ENCODE peak calls at places on chromosomes 13 and 19, in five cellular contexts. B is cardiac muscle cell, Z is GM23338, I is cardiac fibroblast, R is Peyer's patch. V is an unnamed sample.

GRCh38 chr13:26759907-26760834 is at the start of gene GPR12:
- DNase-seq in R (no peak), I (peak; percentile 10), Z (peak; percentile 33), B (peak; percentile 27), V (no peak)

GRCh38 chr13:76383671-76384461 is 502.3 kb downstream of the KCTD12 start:
- DNase-seq in Z (no peak), R (no peak), B (peak; percentile 90), I (peak; percentile 83), V (no peak)

GRCh38 chr13:91845612-91846011 is 447.2 kb downstream of the GPC5 start:
- DNase-seq in B (no peak), Z (no peak), I (no peak), R (no peak), V (no peak)

GRCh38 chr19:49224856-49225255 is 67.3 kb downstream of the TRPM4 start:
- DNase-seq in I (peak; percentile 70), B (peak; percentile 67), R (no peak), Z (peak; percentile 91), V (peak; percentile 56)

GRCh38 chr13:19182536-19182935 is 912 bp upstream of the TUBA3C start:
- DNase-seq in Z (no peak), R (no peak), I (no peak), B (no peak), V (no peak)

GRCh38 chr13:46831588-46832194 is 34.7 kb upstream of the ESD start:
- DNase-seq in R (no peak), B (peak; percentile 71), Z (peak; percentile 71), I (peak; percentile 71), V (no peak)

GRCh38 chr19:12841094-12841493 is 2.8 kb downstream of the MAST1 start:
- DNase-seq in I (peak; percentile 52), Z (peak; percentile 100), B (peak; percentile 52), R (no peak), V (no peak)

GRCh38 chr19:18469245-18470107 is 31.5 kb upstream of the ISYNA1 start:
- DNase-seq in I (peak; percentile 81), Z (peak; percentile 89), B (peak; percentile 80), R (peak; percentile 50), V (peak; percentile 81)

GRCh38 chr19:16627194-16627927 is 643 bp downstream of the MED26 start:
- DNase-seq in R (no peak), B (no peak), I (no peak), Z (no peak), V (no peak)

GRCh38 chr13:69619651-69620050 is 488.0 kb upstream of the ATXN8OS start:
- DNase-seq in Z (no peak), I (no peak), R (no peak), B (no peak), V (no peak)

GRCh38 chr19:16369664-16370576 is 45.3 kb downstream of the KLF2 start:
- DNase-seq in R (no peak), Z (no peak), B (no peak), I (no peak), V (no peak)

GRCh38 chr13:39811051-39811450 is 155.6 kb downstream of the COG6 start:
- DNase-seq in I (no peak), R (no peak), B (no peak), Z (no peak), V (peak; percentile 22)

GRCh38 chr13:46355088-46355468 is 32.0 kb downstream of the RUBCNL start:
- DNase-seq in I (no peak), R (no peak), Z (peak; percentile 11), B (no peak), V (no peak)

GRCh38 chr19:55923556-55923955 is 8.6 kb downstream of the NLRP13 start:
- DNase-seq in Z (no peak), B (no peak), I (no peak), R (no peak), V (no peak)

GRCh38 chr19:19823916-19824315 is 2.4 kb upstream of the ZNF506 start:
- DNase-seq in Z (no peak), B (no peak), R (no peak), I (no peak), V (no peak)

GRCh38 chr13:49225358-49226042 is 5.4 kb downstream of the MLNR start:
- DNase-seq in B (peak; percentile 47), Z (no peak), I (peak; percentile 43), R (no peak), V (peak; percentile 64)

GRCh38 chr19:28075229-28075628 is 1137.7 kb downstream of the UQCRFS1 start:
- DNase-seq in I (no peak), B (no peak), Z (no peak), R (no peak), V (no peak)

GRCh38 chr13:51998723-51999471 is 12.4 kb downstream of the ATP7B start:
- DNase-seq in R (no peak), B (no peak), I (no peak), Z (peak; percentile 59), V (no peak)

GRCh38 chr13:60435762-60436374 is 38.8 kb downstream of the TDRD3 start:
- DNase-seq in R (no peak), Z (no peak), I (no peak), B (no peak), V (no peak)

GRCh38 chr13:73658639-73659038 is 475.6 kb downstream of the KLF12 start:
- DNase-seq in R (no peak), Z (no peak), B (no peak), I (no peak), V (no peak)

GRCh38 chr13:50713849-50714248 is 129.6 kb downstream of the DLEU7 start:
- DNase-seq in R (no peak), B (peak; percentile 91), I (peak; percentile 49), Z (no peak), V (no peak)

GRCh38 chr13:75256922-75257321 is 225.0 kb downstream of the TBC1D4 start:
- DNase-seq in R (no peak), Z (no peak), I (no peak), B (no peak), V (no peak)

GRCh38 chr13:65497265-65497664 is 1732.9 kb downstream of the PCDH9 start:
- DNase-seq in I (no peak), R (no peak), Z (no peak), B (no peak), V (no peak)

GRCh38 chr19:1811472-1811894 is 593 bp downstream of the ATP8B3 start:
- DNase-seq in R (peak; percentile 29), I (peak; percentile 24), Z (no peak), B (peak; percentile 29), V (peak; percentile 68)

GRCh38 chr19:1813197-1813836 is 1.2 kb upstream of the ATP8B3 start:
- DNase-seq in R (no peak), Z (no peak), I (no peak), B (no peak), V (no peak)

GRCh38 chr19:1812426-1813196 is 535 bp upstream of the ATP8B3 start:
- DNase-seq in I (peak; percentile 96), B (peak; percentile 94), R (peak; percentile 94), Z (peak; percentile 98), V (peak; percentile 98)

GRCh38 chr19:1810439-1811160 is 1.5 kb downstream of the ATP8B3 start:
- DNase-seq in R (no peak), Z (no peak), B (no peak), I (no peak), V (peak; percentile 51)

GRCh38 chr19:1811942-1812425 is at the start of gene ATP8B3:
- DNase-seq in Z (peak; percentile 61), B (no peak), R (peak; percentile 75), I (no peak), V (no peak)
- H3K4me3 ChIP-seq in Z (peak within 1 kb of the TSS; percentile 77), B (peak within 1 kb of the TSS; percentile 45), R (peak within 1 kb of the TSS; percentile 58), I (peak within 1 kb of the TSS; percentile 53), V (peak within 1 kb of the TSS; percentile 42)

DNA sequence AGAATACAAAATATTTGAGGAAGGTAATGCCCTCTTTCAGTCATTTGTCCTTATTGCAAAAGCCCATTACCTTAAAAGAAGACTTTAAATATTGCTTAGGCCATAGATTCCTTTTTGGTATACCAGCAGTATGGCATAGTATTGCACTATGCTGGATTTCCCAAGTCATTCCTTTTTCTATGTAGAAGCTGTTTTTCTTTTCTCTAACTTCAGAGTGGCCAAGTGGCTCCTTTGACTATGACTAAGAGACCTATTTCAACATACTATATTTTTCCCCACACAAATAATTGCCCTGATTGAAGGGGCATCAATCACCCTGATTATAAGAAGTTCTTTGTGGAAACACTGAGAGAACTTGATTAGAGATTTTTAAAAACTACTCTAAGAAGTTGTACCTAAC is 68.6 kb downstream of the UFM1 start:
- DNase-seq in Z (no peak), R (no peak), I (no peak), B (no peak), V (no peak)
- H3K4me3 ChIP-seq in Z (no peak overlapping the region), R (no peak overlapping the region), I (no peak overlapping the region), B (no peak overlapping the region), V (no peak overlapping the region)

GRCh38 chr13:36528105-36528504 is 95.8 kb downstream of the CCNA1 start:
- DNase-seq in Z (no peak), B (no peak), R (no peak), I (no peak), V (no peak)

GRCh38 chr13:36531746-36532486 is 99.6 kb downstream of the CCNA1 start:
- DNase-seq in B (peak; percentile 84), I (peak; percentile 41), R (no peak), Z (no peak), V (no peak)

GRCh38 chr13:36530050-36530789 is 97.9 kb downstream of the CCNA1 start:
- DNase-seq in Z (no peak), R (no peak), I (peak; percentile 48), B (peak; percentile 80), V (no peak)

GRCh38 chr13:36533806-36534205 is 101.5 kb downstream of the CCNA1 start:
- DNase-seq in Z (no peak), B (peak; percentile 20), R (no peak), I (peak; percentile 4), V (no peak)

GRCh38 chr13:36530861-36531590 is 98.7 kb downstream of the CCNA1 start:
- DNase-seq in R (no peak), B (no peak), I (no peak), Z (no peak), V (no peak)
- H3K4me3 ChIP-seq in R (no peak overlapping the region), B (no peak overlapping the region), I (no peak overlapping the region), Z (no peak overlapping the region), V (no peak overlapping the region)

GRCh38 chr13:83881917-83882625 is at the start of gene SLITRK1:
- DNase-seq in I (peak; percentile 50), Z (peak; percentile 96), B (peak; percentile 69), R (no peak), V (no peak)

GRCh38 chr13:83878691-83879410 is 3.4 kb downstream of the SLITRK1 start:
- DNase-seq in R (no peak), Z (peak; percentile 67), B (no peak), I (no peak), V (no peak)

GRCh38 chr13:83879431-83880171 is 2.7 kb downstream of the SLITRK1 start:
- DNase-seq in R (no peak), Z (peak; percentile 32), I (no peak), B (peak; percentile 5), V (no peak)

GRCh38 chr13:83881031-83881727 is 1.1 kb downstream of the SLITRK1 start:
- DNase-seq in I (no peak), R (no peak), B (no peak), Z (peak; percentile 10), V (no peak)

DNA sequence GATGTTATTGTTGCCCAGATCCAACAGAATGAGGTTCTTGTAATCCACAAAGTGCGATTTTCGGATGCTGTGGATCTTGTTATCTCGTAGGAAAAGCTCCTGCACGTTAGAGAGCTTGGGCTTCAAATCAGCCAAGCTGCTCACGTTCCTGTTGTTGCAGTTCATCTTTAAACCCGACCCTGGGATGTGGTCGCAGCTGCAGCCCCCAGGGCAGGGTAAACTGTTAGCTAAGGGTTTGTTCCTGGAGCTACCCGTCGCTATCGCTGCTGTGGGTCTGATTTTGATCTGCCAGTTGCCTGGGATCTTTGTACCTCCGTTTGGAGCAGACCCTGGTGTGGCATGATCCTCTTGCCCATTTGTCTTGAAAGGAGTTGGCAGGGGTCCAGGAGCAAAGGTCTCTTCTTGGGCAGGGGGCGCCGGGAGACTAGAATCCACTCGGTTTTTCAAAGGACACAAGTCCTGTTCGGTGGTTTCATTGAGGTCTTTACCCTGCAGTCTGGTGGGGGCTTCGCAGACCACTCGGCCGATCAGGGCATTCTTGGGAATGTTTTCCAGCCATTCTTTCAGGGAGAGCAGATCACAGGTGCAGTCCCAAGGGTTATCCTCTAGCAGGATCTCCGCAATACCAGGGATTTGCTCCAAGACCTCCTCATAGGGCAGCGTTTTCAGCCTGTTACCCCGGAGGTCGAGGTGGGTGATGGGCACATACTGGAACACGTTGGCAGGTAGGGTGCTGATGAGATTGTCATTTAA is 1.8 kb downstream of the SLITRK1 start:
- DNase-seq in Z (peak; percentile 28), B (no peak), R (no peak), I (no peak), V (no peak)
- H3K4me3 ChIP-seq in Z (peak overlapping the region; percentile 53), B (no peak overlapping the region), R (no peak overlapping the region), I (no peak overlapping the region), V (no peak overlapping the region)